ENCODE peak calls at places on chromosomes 2 and 18, in ten cellular contexts. C, A, G, F, P, E, R, K, V and Z are unnamed samples.

GRCh38 chr18:11669948-11670275 is 19.2 kb upstream of the GNAL start:
- DNase-seq in C (no peak), A (no peak), G (no peak), F (no peak), P (no peak), E (no peak), R (no peak), K (no peak), V (no peak), Z (no peak)

GRCh38 chr2:106581755-106582430 is 94.7 kb downstream of the CD8B2 start:
- DNase-seq in C (peak), A (no peak), G (peak), F (peak), P (peak), E (peak), R (peak), K (no peak), V (peak), Z (peak)

GRCh38 chr2:12448846-12449480 is 267.8 kb upstream of the TRIB2 start:
- DNase-seq in C (peak), A (no peak), G (no peak), F (no peak), P (no peak), E (no peak), R (peak), K (no peak), V (peak), Z (no peak)

GRCh38 chr2:23540804-23541360 is 155.9 kb downstream of the KLHL29 start:
- DNase-seq in C (no peak), A (no peak), G (no peak), F (no peak), P (no peak), E (no peak), R (no peak), K (no peak), V (no peak), Z (no peak)

GRCh38 chr2:218849721-218850120 is 9.9 kb upstream of the WNT6 start:
- DNase-seq in C (no peak), A (no peak), G (no peak), F (no peak), P (no peak), E (no peak), R (peak), K (no peak), V (no peak), Z (no peak)

GRCh38 chr2:191844706-191845105 is 2.2 kb downstream of the CAVIN2 start:
- DNase-seq in C (no peak), A (no peak), G (no peak), F (no peak), P (no peak), E (no peak), R (peak), K (no peak), V (no peak), Z (no peak)

GRCh38 chr2:64862001-64862397 is 127.2 kb upstream of the SLC1A4 start:
- DNase-seq in C (no peak), A (no peak), G (no peak), F (no peak), P (no peak), E (no peak), R (no peak), K (no peak), V (no peak), Z (peak)

GRCh38 chr2:121033597-121033996 is 251.4 kb downstream of the TFCP2L1 start:
- DNase-seq in C (no peak), A (no peak), G (no peak), F (no peak), P (no peak), E (no peak), R (no peak), K (no peak), V (no peak), Z (no peak)

GRCh38 chr2:188523901-188524300 is 232.2 kb downstream of the GULP1 start:
- DNase-seq in C (no peak), A (no peak), G (no peak), F (no peak), P (no peak), E (no peak), R (no peak), K (no peak), V (no peak), Z (no peak)

GRCh38 chr2:60534034-60534393 is 19.4 kb downstream of the BCL11A start:
- DNase-seq in C (no peak), A (no peak), G (no peak), F (no peak), P (no peak), E (no peak), R (no peak), K (no peak), V (no peak), Z (no peak)

GRCh38 chr2:54957321-54957999 is 92.8 kb downstream of the RTN4 start:
- DNase-seq in C (no peak), A (no peak), G (peak), F (no peak), P (no peak), E (no peak), R (no peak), K (no peak), V (no peak), Z (peak)

GRCh38 chr2:10267036-10267435 is 35.7 kb upstream of the HPCAL1 start:
- DNase-seq in C (no peak), A (no peak), G (peak), F (no peak), P (no peak), E (no peak), R (no peak), K (no peak), V (no peak), Z (no peak)

GRCh38 chr2:200455958-200456421 is 53.9 kb downstream of the KCTD18 start:
- DNase-seq in C (no peak), A (no peak), G (no peak), F (no peak), P (no peak), E (no peak), R (no peak), K (no peak), V (no peak), Z (no peak)

GRCh38 chr2:182148344-182148743 is 162.7 kb downstream of the PPP1R1C start:
- DNase-seq in C (no peak), A (no peak), G (no peak), F (no peak), P (no peak), E (no peak), R (no peak), K (no peak), V (no peak), Z (no peak)

GRCh38 chr2:179268277-179268935 is 3.8 kb upstream of the SESTD1 start:
- DNase-seq in C (no peak), A (no peak), G (no peak), F (no peak), P (no peak), E (no peak), R (peak), K (no peak), V (peak), Z (no peak)

GRCh38 chr2:128402921-128403670 is 84.4 kb upstream of the HS6ST1 start:
- DNase-seq in C (no peak), A (no peak), G (no peak), F (no peak), P (no peak), E (no peak), R (no peak), K (no peak), V (no peak), Z (no peak)

GRCh38 chr18:22697561-22697960 is 235.6 kb upstream of the RBBP8 start:
- DNase-seq in C (no peak), A (no peak), G (no peak), F (no peak), P (no peak), E (no peak), R (no peak), K (no peak), V (no peak), Z (no peak)

GRCh38 chr2:163850036-163850435 is 114.2 kb upstream of the FIGN start:
- DNase-seq in C (no peak), A (no peak), G (no peak), F (no peak), P (peak), E (no peak), R (no peak), K (no peak), V (no peak), Z (no peak)

GRCh38 chr2:134943540-134943939 is 24.9 kb downstream of the CCNT2 start:
- DNase-seq in C (no peak), A (no peak), G (no peak), F (no peak), P (no peak), E (no peak), R (no peak), K (no peak), V (no peak), Z (peak)

GRCh38 chr2:56681659-56682396 is 498.0 kb downstream of the CCDC85A start:
- DNase-seq in C (no peak), A (no peak), G (no peak), F (no peak), P (no peak), E (no peak), R (no peak), K (no peak), V (no peak), Z (no peak)

GRCh38 chr2:170953976-170954375 is 24.9 kb downstream of the GORASP2 start:
- DNase-seq in C (no peak), A (no peak), G (no peak), F (no peak), P (no peak), E (no peak), R (no peak), K (no peak), V (no peak), Z (no peak)

GRCh38 chr2:127577503-127577902 is 42.0 kb downstream of the MYO7B start:
- DNase-seq in C (no peak), A (no peak), G (no peak), F (no peak), P (no peak), E (no peak), R (no peak), K (no peak), V (no peak), Z (no peak)

GRCh38 chr2:26738481-26738880 is 25.6 kb upstream of the SLC35F6 start:
- DNase-seq in C (no peak), A (no peak), G (no peak), F (no peak), P (no peak), E (no peak), R (no peak), K (no peak), V (no peak), Z (no peak)

GRCh38 chr2:26739514-26739913 is 24.6 kb upstream of the SLC35F6 start:
- DNase-seq in C (no peak), A (no peak), G (no peak), F (no peak), P (no peak), E (no peak), R (no peak), K (no peak), V (no peak), Z (no peak)

GRCh38 chr2:26742053-26742770 is 21.9 kb upstream of the SLC35F6 start:
- DNase-seq in C (no peak), A (no peak), G (no peak), F (no peak), P (no peak), E (no peak), R (no peak), K (no peak), V (no peak), Z (no peak)

GRCh38 chr2:26740346-26740745 is 23.7 kb upstream of the SLC35F6 start:
- DNase-seq in C (no peak), A (no peak), G (no peak), F (no peak), P (no peak), E (no peak), R (no peak), K (no peak), V (no peak), Z (no peak)

DNA sequence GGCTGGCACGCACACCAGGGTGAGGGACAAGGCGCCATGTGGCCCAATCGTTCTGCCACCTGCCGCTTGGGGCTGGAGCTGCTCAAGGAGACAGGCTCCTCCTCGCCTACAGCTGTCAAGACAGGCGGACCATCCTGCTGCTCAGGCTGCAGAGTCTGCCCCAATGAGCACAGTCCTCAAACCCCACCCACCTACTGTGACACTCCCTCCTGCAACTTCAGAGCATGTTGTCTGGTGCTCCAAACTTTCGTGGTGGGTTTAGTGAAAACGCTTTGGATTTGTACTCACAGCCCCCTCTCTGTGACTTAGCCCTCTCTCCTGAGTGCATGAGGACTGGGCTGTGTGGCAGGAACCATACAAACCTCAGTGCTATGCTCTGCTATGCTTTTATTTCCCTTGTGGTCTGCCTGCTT is 23.2 kb upstream of the SLC35F6 start:
- DNase-seq in C (no peak), A (no peak), G (peak), F (no peak), P (peak), E (no peak), R (no peak), K (peak), V (no peak), Z (no peak)
- TF ChIP-seq CTCF in C (no peak), A (peak), G (no peak), F (no peak), P (peak), E (no peak), R (no peak), K (no peak), V (no peak), Z (no peak)

GRCh38 chr2:77954931-77955330 is 432.8 kb upstream of the LRRTM4 start:
- DNase-seq in C (no peak), A (no peak), G (no peak), F (no peak), P (no peak), E (no peak), R (no peak), K (no peak), V (no peak), Z (no peak)
- TF ChIP-seq CTCF in C (peak), A (no peak), G (peak), F (peak), P (no peak), E (no peak), R (no peak), K (peak), V (no peak), Z (no peak)

DNA sequence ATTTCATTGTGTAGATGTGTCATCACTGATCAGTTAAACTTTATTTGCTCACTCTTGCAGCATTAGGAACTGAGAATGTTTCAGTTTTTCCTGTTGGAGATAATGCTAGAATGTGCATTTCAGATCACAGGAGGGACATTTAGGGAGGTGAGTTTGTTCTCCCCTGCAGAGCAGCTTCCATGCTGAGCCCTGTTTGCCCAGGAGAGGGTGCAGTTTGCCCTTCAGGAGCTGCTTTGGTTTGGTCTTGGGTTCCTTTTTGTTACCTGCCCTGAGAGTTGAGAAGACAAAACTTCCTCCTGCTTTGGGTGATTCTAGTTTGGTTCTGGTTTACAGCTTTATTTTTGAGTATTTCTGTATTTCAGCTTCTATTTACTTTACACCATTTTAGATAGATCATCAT is 49.9 kb downstream of the DGKD start:
- DNase-seq in C (no peak), A (no peak), G (peak), F (no peak), P (no peak), E (no peak), R (peak), K (no peak), V (no peak), Z (peak)
- TF ChIP-seq CTCF in C (peak), A (peak), G (no peak), F (peak), P (peak), E (peak), R (peak), K (peak), V (peak), Z (peak)

GRCh38 chr18:76472811-76473210 is 22.2 kb downstream of the ZNF516 start:
- DNase-seq in C (no peak), A (no peak), G (no peak), F (no peak), P (no peak), E (no peak), R (no peak), K (no peak), V (no peak), Z (no peak)
- TF ChIP-seq CTCF in C (no peak), A (no peak), G (no peak), F (no peak), P (no peak), E (no peak), R (no peak), K (no peak), V (no peak), Z (no peak)

GRCh38 chr2:166406374-166406773 is 30.6 kb upstream of the SCN9A start:
- DNase-seq in C (no peak), A (no peak), G (no peak), F (no peak), P (no peak), E (no peak), R (no peak), K (no peak), V (no peak), Z (no peak)

GRCh38 chr2:166410828-166411472 is 35.2 kb upstream of the SCN9A start:
- DNase-seq in C (peak), A (peak), G (no peak), F (peak), P (no peak), E (peak), R (peak), K (no peak), V (peak), Z (no peak)

GRCh38 chr2:166404831-166405568 is 29.3 kb upstream of the SCN9A start:
- DNase-seq in C (peak), A (no peak), G (no peak), F (no peak), P (no peak), E (no peak), R (no peak), K (no peak), V (no peak), Z (no peak)

GRCh38 chr2:166405569-166405926 is 29.8 kb upstream of the SCN9A start:
- DNase-seq in C (no peak), A (no peak), G (no peak), F (no peak), P (no peak), E (no peak), R (no peak), K (no peak), V (no peak), Z (no peak)
- TF ChIP-seq CTCF in C (no peak), A (no peak), G (no peak), F (no peak), P (no peak), E (no peak), R (no peak), K (no peak), V (no peak), Z (no peak)

DNA sequence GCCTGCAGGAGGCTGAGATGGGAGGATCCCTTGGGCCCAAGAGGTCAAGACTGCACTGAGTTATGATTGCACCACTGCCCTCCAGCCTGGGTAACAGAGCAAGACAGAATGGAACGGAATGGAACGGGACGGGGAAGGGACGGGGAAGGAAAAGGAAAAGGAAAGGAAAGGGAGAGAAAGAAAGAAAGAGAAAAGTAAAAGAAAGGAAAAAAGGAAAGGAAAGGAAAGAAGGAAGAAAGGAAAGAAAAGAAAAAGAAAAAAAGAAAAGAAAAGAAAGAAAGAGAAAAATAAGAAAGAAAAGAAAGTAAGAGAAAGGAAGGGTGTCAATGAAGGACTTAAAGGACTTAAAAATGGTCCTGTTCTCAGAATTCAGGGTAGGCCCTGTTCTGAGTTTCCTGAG is 4.3 kb upstream of the SPOPL start:
- DNase-seq in C (no peak), A (no peak), G (no peak), F (no peak), P (no peak), E (no peak), R (no peak), K (no peak), V (no peak), Z (no peak)
- TF ChIP-seq CTCF in C (no peak), A (no peak), G (no peak), F (no peak), P (no peak), E (no peak), R (no peak), K (no peak), V (no peak), Z (no peak)

DNA sequence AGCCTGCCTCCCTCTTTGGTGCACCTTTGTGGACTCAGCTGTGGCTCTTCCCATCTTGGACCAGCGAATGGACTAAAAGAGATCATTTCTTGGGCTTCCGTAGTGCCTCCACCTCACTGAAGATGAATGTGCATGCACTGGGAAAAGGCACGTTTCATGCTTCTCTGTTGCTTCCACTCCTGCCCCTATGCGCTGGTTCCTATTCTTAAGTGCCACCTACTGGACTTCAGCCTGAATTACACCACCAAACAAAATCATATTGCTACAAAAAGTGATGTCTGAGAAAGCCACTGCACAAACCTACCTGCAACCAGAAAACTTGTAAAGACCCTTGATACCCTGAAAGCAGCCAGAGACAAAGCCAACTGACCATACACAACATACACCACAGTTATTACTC is 695.6 kb downstream of the TSN start:
- DNase-seq in C (no peak), A (no peak), G (no peak), F (no peak), P (peak), E (no peak), R (peak), K (no peak), V (no peak), Z (peak)
- TF ChIP-seq CTCF in C (peak), A (peak), G (peak), F (peak), P (peak), E (peak), R (peak), K (peak), V (peak), Z (peak)

DNA sequence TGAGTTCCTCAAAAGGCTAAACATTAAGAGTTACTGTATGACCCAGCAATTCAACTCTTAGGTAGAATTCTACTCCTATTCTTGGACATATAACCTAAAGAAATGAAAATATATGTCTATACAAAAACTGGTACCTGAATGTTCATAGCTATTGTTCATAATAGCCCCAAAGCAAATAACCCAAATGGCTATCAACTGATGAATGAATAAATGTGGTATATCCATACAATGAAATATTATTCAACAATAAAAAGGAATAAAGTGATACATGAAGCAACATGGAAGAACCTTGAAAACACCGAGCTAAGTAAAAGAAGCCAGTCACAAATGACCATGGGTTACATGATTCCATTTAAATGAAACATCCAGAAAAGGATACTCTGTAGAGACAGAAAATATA is 114.6 kb downstream of the BAZ2B start:
- DNase-seq in C (no peak), A (no peak), G (no peak), F (no peak), P (no peak), E (no peak), R (no peak), K (no peak), V (no peak), Z (no peak)
- TF ChIP-seq CTCF in C (no peak), A (no peak), G (no peak), F (no peak), P (no peak), E (no peak), R (no peak), K (no peak), V (no peak), Z (no peak)

GRCh38 chr2:236176417-236176816 is 8.2 kb upstream of the GBX2 start:
- DNase-seq in C (no peak), A (no peak), G (peak), F (no peak), P (no peak), E (no peak), R (no peak), K (no peak), V (no peak), Z (no peak)
- TF ChIP-seq CTCF in C (peak), A (peak), G (peak), F (peak), P (peak), E (peak), R (peak), K (peak), V (peak), Z (peak)